ENCODE peak calls at places on chromosomes 4 and X, in ten cellular contexts. T, I, U, B, F, E, W, D, J and X are unnamed samples.

GRCh38 chr4:130309221-130309620 is 1213.3 kb downstream of the C4orf33 start:
- DNase-seq in T (no peak), I (no peak), U (no peak), B (no peak), F (no peak), E (no peak), W (no peak), D (no peak), J (no peak), X (no peak)

GRCh38 chrX:46994096-46994495 is 81.9 kb downstream of the JADE3 start:
- DNase-seq in T (no peak), I (peak; percentile 0), U (no peak), B (no peak), F (no peak), E (no peak), W (no peak), D (no peak), J (no peak), X (no peak)

GRCh38 chr4:16119981-16120380 is 36.2 kb upstream of the PROM1 start:
- DNase-seq in T (no peak), I (no peak), U (no peak), B (no peak), F (no peak), E (no peak), W (no peak), D (no peak), J (no peak), X (no peak)

GRCh38 chrX:101229155-101229554 is 9.6 kb downstream of the DRP2 start:
- DNase-seq in T (no peak), I (peak; percentile 82), U (no peak), B (no peak), F (no peak), E (no peak), W (no peak), D (no peak), J (no peak), X (no peak)

GRCh38 chr4:79445371-79445781 is 37.3 kb upstream of the GK2 start:
- DNase-seq in T (no peak), I (no peak), U (no peak), B (no peak), F (no peak), E (no peak), W (no peak), D (no peak), J (no peak), X (no peak)

GRCh38 chrX:53082773-53083616 is 828 bp downstream of the TSPYL2 start:
- DNase-seq in T (no peak), I (no peak), U (no peak), B (no peak), F (no peak), E (no peak), W (no peak), D (no peak), J (no peak), X (no peak)

GRCh38 chrX:72060196-72060974 is 71.3 kb downstream of the RTL5 start:
- DNase-seq in T (no peak), I (peak; percentile 5), U (no peak), B (no peak), F (no peak), E (no peak), W (no peak), D (peak; percentile 58), J (no peak), X (no peak)

GRCh38 chr4:6235901-6236625 is 33.6 kb upstream of the WFS1 start:
- DNase-seq in T (no peak), I (no peak), U (no peak), B (no peak), F (peak; percentile 15), E (no peak), W (peak; percentile 14), D (no peak), J (no peak), X (no peak)

GRCh38 chr4:16597829-16598228 is 300.6 kb downstream of the LDB2 start:
- DNase-seq in T (no peak), I (peak; percentile 47), U (no peak), B (no peak), F (no peak), E (peak; percentile 4), W (no peak), D (no peak), J (no peak), X (no peak)

GRCh38 chr4:175891863-175892262 is 79.8 kb upstream of the GPM6A start:
- DNase-seq in T (peak; percentile 38), I (peak; percentile 4), U (no peak), B (no peak), F (no peak), E (peak; percentile 3), W (no peak), D (no peak), J (no peak), X (no peak)

GRCh38 chrX:23884427-23885024 is 23.2 kb downstream of the APOO start:
- DNase-seq in T (no peak), I (peak; percentile 50), U (no peak), B (no peak), F (no peak), E (peak; percentile 57), W (no peak), D (no peak), J (no peak), X (no peak)

GRCh38 chr4:124873361-124874171 is 161.0 kb upstream of the ANKRD50 start:
- DNase-seq in T (no peak), I (no peak), U (no peak), B (no peak), F (no peak), E (no peak), W (no peak), D (no peak), J (no peak), X (no peak)

GRCh38 chr4:186554485-186554884 is 882 bp downstream of the MTNR1A start:
- DNase-seq in T (peak; percentile 37), I (no peak), U (peak; percentile 28), B (no peak), F (peak; percentile 36), E (peak; percentile 14), W (no peak), D (no peak), J (no peak), X (peak; percentile 44)

GRCh38 chr4:3491681-3492405 is 28.7 kb downstream of the DOK7 start:
- DNase-seq in T (no peak), I (peak; percentile 55), U (no peak), B (no peak), F (no peak), E (no peak), W (no peak), D (no peak), J (no peak), X (no peak)

GRCh38 chr4:23931489-23931830 is 41.6 kb upstream of the PPARGC1A start:
- DNase-seq in T (no peak), I (no peak), U (no peak), B (no peak), F (no peak), E (no peak), W (no peak), D (no peak), J (no peak), X (no peak)
- H3K4me1 ChIP-seq in T (no peaks in the 10 kb centered on the region), I (peaks cover 3% of the 10 kb centered on the region), U (no peaks in the 10 kb centered on the region), B (peaks cover 22% of the 10 kb centered on the region), F (peaks cover 35% of the 10 kb centered on the region), E (peaks cover 20% of the 10 kb centered on the region), W (peaks cover 18% of the 10 kb centered on the region), D (no peaks in the 10 kb centered on the region), J (no peaks in the 10 kb centered on the region), X (no peaks in the 10 kb centered on the region)

GRCh38 chrX:108699368-108699767 is 37.0 kb downstream of the IRS4 start:
- DNase-seq in T (peak; percentile 16), I (peak; percentile 14), U (peak; percentile 5), B (no peak), F (no peak), E (peak; percentile 13), W (no peak), D (no peak), J (no peak), X (no peak)
- TF ChIP-seq CTCF in T (no peak), I (peak; percentile 26), U (peak; percentile 47), B (peak; percentile 19), F (peak; percentile 28), E (peak; percentile 33), W (no peak), D (no peak), J (no peak), X (no peak)

GRCh38 chr4:173528378-173529321 is 1.4 kb downstream of the HAND2 start:
- DNase-seq in T (no peak), I (no peak), U (no peak), B (peak; percentile 72), F (no peak), E (no peak), W (no peak), D (peak; percentile 45), J (no peak), X (no peak)
- TF ChIP-seq POLR2A in T (no peak), I (no peak), U (no peak), B (no peak), F (no peak), E (no peak), W (no peak), D (no peak), J (no peak), X (no peak)

DNA sequence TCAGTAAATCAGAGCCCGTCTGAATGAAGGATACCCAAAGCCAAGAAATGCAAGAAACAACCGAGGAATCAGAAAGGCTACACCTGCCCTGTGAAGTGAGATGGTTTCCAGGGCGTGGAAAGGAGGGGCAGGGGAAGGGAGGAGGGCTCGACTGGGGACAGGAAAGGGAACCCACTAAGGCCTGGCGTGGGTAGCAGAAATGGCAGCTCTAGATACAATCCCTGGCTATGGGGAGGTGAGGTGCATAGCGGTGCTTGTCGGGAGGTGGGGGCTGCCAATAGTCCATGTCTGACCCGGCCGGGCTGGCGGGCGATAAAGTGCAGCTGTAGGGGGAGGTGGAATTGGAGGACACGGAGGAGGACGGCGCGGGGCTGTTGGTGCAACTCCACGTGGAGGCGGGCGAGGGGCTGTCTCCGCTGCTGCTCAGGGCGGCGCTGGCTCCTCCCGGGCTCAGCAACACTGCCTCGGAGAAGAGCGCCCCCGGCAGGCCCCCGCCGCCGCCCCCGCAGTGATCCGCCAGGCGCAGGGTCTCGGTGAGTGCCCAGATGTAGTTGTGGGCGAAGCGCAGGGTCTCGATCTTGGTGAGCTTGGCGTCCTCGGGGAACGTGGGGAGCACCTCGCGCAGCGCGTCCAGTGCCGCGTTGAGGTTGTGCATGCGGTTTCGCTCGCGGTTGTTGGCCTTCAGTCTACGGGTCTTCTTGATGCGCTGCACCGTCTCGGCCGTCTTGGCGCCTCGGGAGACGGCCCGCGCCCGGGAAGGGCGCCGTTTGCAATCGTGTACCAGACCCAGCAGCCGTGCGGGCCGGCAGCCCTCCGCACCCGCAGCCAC is 1.3 kb downstream of the NEUROG2 start:
- DNase-seq in T (no peak), I (no peak), U (no peak), B (peak; percentile 60), F (no peak), E (no peak), W (no peak), D (no peak), J (no peak), X (no peak)
- H3K4me1 ChIP-seq in T (peaks cover 22% of the 10 kb centered on the region), I (peaks cover 2% of the 10 kb centered on the region), U (peaks cover 24% of the 10 kb centered on the region), B (peaks cover 47% of the 10 kb centered on the region), F (peaks cover 51% of the 10 kb centered on the region), E (peaks cover 14% of the 10 kb centered on the region), W (peaks cover 25% of the 10 kb centered on the region), D (peaks cover 11% of the 10 kb centered on the region), J (no peaks in the 10 kb centered on the region), X (peaks cover 59% of the 10 kb centered on the region)